ENCODE peak calls at places on chromosomes 6 and 20, in five cellular contexts. Y is WTC11, C is H1, V is GM12878, J is K562. N is an unnamed sample.

GRCh38 chr20:13205848-13206434 is 15.1 kb upstream of the ISM1 start:
- DNase-seq in Y (no peak), C (no peak), V (no peak), J (no peak), N (no peak)

GRCh38 chr20:32535316-32535952 is 49.7 kb downstream of the NOL4L start:
- DNase-seq in Y (no peak), C (no peak), V (no peak), J (no peak), N (no peak)

GRCh38 chr20:50048420-50049166 is 64.4 kb downstream of the UBE2V1 start:
- DNase-seq in Y (no peak), C (no peak), V (no peak), J (no peak), N (no peak)

GRCh38 chr6:112804638-112805330 is 457.7 kb downstream of the RFPL4B start:
- DNase-seq in Y (no peak), C (no peak), V (no peak), J (no peak), N (no peak)

GRCh38 chr6:147022041-147022440 is 182.2 kb upstream of the STXBP5 start:
- DNase-seq in Y (no peak), C (no peak), V (no peak), J (no peak), N (no peak)

GRCh38 chr6:157554747-157555146 is 173.8 kb downstream of the ZDHHC14 start:
- DNase-seq in Y (no peak), C (no peak), V (no peak), J (no peak), N (no peak)

GRCh38 chr20:52410746-52411317 is 219.3 kb upstream of the ZFP64 start:
- DNase-seq in Y (no peak), C (no peak), V (no peak), J (no peak), N (no peak)

GRCh38 chr6:56079761-56080540 is 167.4 kb downstream of the COL21A1 start:
- DNase-seq in Y (no peak), C (no peak), V (no peak), J (no peak), N (no peak)

GRCh38 chr6:2478200-2478599 is 232.8 kb upstream of the GMDS start:
- DNase-seq in Y (no peak), C (no peak), V (no peak), J (no peak), N (no peak)

GRCh38 chr6:31806470-31807272 is at the start of gene LSM2:
- DNase-seq in Y (peak; percentile 98), C (no peak), V (peak; percentile 74), J (peak; percentile 100), N (peak; percentile 96)

GRCh38 chr20:37407573-37408002 is 61.6 kb downstream of the SRC start:
- DNase-seq in Y (no peak), C (no peak), V (no peak), J (no peak), N (peak; percentile 43)

GRCh38 chr20:37511605-37512275 is 9.3 kb upstream of the NNAT start:
- DNase-seq in Y (no peak), C (no peak), V (no peak), J (no peak), N (no peak)

GRCh38 chr6:96836579-96837137 is 619 bp downstream of the GPR63 start:
- DNase-seq in Y (no peak), C (no peak), V (no peak), J (peak; percentile 55), N (no peak)

GRCh38 chr6:125904871-125905270 is 51.7 kb upstream of the HINT3 start:
- DNase-seq in Y (no peak), C (no peak), V (peak; percentile 50), J (no peak), N (no peak)

GRCh38 chr6:2764610-2765165 is 505 bp upstream of the WRNIP1 start:
- DNase-seq in Y (no peak), C (no peak), V (no peak), J (peak; percentile 60), N (peak; percentile 50)

DNA sequence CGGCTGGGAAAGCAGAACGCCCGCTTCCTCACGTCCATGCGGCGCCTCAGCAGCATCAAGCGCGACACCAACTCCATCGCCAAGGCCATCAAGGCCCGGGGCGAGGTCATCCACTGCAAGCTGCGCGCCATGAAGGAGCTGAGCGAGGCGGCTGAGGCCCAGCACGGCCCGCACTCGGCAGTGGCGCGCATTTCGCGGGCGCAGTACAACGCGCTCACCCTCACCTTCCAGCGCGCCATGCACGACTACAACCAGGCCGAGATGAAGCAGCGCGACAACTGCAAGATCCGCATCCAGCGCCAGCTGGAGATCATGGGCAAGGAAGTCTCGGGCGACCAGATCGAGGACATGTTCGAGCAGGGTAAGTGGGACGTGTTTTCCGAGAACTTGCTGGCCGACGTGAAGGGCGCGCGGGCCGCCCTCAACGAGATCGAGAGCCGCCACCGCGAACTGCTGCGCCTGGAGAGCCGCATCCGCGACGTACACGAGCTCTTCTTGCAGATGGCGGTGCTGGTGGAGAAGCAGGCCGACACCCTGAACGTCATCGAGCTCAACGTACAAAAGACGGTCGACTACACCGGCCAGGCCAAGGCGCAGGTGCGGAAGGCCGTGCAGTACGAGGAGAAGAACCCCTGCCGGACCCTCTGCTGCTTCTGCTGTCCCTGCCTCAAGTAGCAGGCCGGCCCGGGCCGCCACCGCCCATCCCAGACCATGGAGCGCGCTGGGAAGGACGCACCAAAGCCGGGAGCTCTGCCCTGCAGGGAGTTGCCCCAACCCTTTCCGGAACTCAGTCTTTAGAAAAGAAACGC is 36.7 kb downstream of the STX11 start:
- DNase-seq in Y (no peak), C (no peak), V (no peak), J (no peak), N (no peak)
- TF ChIP-seq CREB1 in Y (no peak), C (no peak), V (no peak), J (no peak), N (no peak)

DNA sequence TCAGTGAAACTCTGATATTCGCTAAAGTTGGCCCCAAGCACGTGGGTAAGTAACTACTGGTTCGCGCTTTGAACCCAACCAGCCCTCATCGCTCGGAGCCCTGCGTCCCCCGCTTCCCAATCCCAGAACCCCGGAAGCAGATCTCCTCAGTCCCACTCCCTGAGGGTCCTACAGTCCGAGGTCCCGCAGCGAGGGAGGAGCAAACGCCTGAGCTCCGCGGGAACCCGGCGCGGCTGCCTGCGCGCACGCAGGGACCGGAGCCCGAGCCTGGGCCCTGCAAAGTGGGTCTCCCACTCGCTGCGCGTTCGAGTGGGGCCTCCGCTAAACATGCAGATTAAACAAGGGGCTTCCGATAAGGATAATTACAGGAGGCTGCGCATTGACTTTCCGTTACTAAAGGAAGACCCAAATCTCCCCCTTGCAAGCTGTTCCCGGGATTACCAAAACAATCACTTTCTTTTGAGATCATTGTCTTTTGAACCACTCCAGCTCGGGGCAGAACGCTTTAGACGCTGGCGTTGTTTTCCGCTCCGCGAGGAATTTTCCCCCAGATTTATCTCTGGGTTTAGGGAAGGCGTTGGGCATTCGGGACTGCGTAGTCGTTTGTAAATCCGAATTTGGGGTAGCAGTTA is 1.3 kb upstream of the VSX1 start:
- DNase-seq in Y (no peak), C (no peak), V (no peak), J (no peak), N (no peak)
- TF ChIP-seq USF2 in Y (no peak), C (no peak), V (no peak), J (no peak), N (no peak)

DNA sequence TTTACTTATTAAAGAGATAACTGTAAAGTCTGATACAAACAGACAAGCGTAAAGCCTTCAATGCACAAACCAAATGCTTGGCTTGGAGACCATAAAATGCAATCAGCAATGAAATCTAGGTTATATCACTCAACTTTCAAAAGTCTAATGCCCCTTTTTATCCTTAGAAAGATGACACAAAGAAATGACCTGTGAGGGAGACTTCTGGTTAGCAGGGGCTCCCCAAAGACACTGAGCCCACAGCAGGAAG is 88.4 kb downstream of the HIVEP2 start:
- DNase-seq in Y (no peak), C (no peak), V (no peak), J (no peak), N (no peak)
- TF ChIP-seq CREB1 in Y (no peak), C (no peak), V (no peak), J (no peak), N (no peak)

GRCh38 chr6:87421576-87421975 is 13.8 kb downstream of the CFAP206 start:
- DNase-seq in Y (no peak), C (no peak), V (no peak), J (no peak), N (no peak)

GRCh38 chr6:87419266-87419665 is 11.5 kb downstream of the CFAP206 start:
- DNase-seq in Y (no peak), C (no peak), V (no peak), J (no peak), N (no peak)

DNA sequence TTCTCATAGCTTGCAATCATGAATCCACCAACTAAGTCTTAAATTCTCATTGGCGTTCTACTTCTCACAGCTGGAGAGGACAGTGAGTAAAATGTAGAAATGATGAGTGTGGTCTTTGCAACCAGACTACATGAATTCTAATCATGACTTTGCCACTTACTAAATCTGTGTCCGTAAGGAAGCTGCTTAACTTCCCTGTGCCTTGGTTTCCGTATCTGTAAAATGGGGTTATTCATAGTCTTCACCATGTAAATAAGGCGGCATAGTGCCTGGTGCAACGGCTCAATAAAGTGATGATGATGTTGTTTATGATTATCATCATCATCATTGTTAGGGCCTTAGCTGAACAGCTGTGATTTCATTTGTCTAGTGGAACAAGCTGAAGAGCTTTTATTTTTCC is 12.6 kb downstream of the CFAP206 start:
- DNase-seq in Y (no peak), C (no peak), V (no peak), J (no peak), N (no peak)
- TF ChIP-seq USF2 in Y (no peak), C (no peak), V (no peak), J (no peak), N (no peak)

DNA sequence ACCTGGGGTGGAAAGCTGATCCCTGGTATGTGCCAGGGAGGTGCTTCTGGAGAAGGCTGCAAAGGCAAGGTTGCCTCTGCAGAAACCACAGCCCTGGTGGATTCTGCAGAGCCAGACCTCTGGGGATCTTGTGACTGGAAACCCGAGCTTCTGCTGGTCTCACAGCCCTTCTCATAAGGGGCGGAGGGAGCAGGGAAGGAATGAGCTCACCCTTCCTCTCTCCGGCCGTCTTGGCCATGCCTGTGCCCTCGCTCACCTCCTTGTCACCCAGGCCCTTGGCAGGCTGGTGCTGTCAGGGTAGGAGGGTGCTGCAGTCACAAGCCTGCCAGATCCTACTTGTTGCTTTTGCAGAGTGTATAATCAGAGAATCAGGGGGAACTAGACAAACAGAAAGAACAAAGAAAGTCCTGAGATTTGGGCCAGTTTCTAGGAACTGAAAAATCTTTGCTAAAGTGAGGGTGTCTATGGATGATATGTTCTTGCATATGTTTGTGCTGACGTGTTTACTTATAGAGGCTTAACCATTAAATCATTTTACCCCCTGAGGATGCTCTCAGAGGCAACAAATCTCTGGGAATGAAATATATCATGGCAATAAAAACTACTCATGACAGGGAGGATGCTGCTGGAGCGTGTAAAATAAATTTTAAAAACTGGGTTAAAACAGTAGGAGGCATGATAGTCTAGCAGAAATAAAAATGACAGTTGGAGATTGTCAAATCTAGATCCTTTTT is 244.9 kb upstream of the SOX4 start:
- DNase-seq in Y (peak; percentile 29), C (no peak), V (no peak), J (no peak), N (no peak)
- TF ChIP-seq CREB1 in Y (no peak), C (no peak), V (no peak), J (no peak), N (no peak)

GRCh38 chr6:111601875-111602274 is 3.8 kb downstream of the TRAF3IP2 start:
- DNase-seq in Y (no peak), C (no peak), V (no peak), J (no peak), N (no peak)

GRCh38 chr6:111604259-111605099 is 1.2 kb downstream of the TRAF3IP2 start:
- DNase-seq in Y (no peak), C (no peak), V (no peak), J (no peak), N (no peak)

GRCh38 chr6:111605100-111605748 is 454 bp downstream of the TRAF3IP2 start:
- DNase-seq in Y (peak; percentile 64), C (peak; percentile 43), V (no peak), J (peak; percentile 54), N (no peak)

GRCh38 chr6:111602481-111603404 is 2.9 kb downstream of the TRAF3IP2 start:
- DNase-seq in Y (no peak), C (no peak), V (no peak), J (no peak), N (no peak)

GRCh38 chr6:111603648-111604047 is 2.0 kb downstream of the TRAF3IP2 start:
- DNase-seq in Y (no peak), C (no peak), V (no peak), J (no peak), N (no peak)
- TF ChIP-seq USF2 in Y (no peak), C (no peak), V (no peak), J (no peak), N (no peak)